ENCODE peak calls at places on chromosome 2, in five cellular contexts. One of them, this sample, is unnamed.

GRCh38 chr2:181116251-181116650 is 135.8 kb downstream of the UBE2E3 start:
- DNase-seq in testis: no peak
- DNase-seq in astrocyte of the spinal cord: no peak
- DNase-seq in thyroid gland: no peak
- DNase-seq in ovary: no peak
- DNase-seq in this sample: no peak

GRCh38 chr2:156505696-156506095 is 69.5 kb downstream of the GPD2 start:
- DNase-seq in ovary: no peak
- DNase-seq in testis: no peak
- DNase-seq in astrocyte of the spinal cord: no peak
- DNase-seq in thyroid gland: no peak
- DNase-seq in this sample: no peak

GRCh38 chr2:237939251-237939650 is 27.6 kb upstream of the UBE2F start:
- DNase-seq in ovary: no peak
- DNase-seq in astrocyte of the spinal cord: no peak
- DNase-seq in thyroid gland: no peak
- DNase-seq in testis: no peak
- DNase-seq in this sample: no peak

GRCh38 chr2:96802281-96802595 is 13.8 kb upstream of the CNNM3 start:
- DNase-seq in thyroid gland: no peak
- DNase-seq in testis: no peak
- DNase-seq in ovary: no peak
- DNase-seq in astrocyte of the spinal cord: no peak
- DNase-seq in this sample: no peak

GRCh38 chr2:158290225-158290624 is 166.3 kb downstream of the CCDC148 start:
- DNase-seq in testis: no peak
- DNase-seq in astrocyte of the spinal cord: no peak
- DNase-seq in ovary: no peak
- DNase-seq in thyroid gland: no peak
- DNase-seq in this sample: no peak

GRCh38 chr2:10241641-10242430 is 60.9 kb upstream of the HPCAL1 start:
- DNase-seq in testis: no peak
- DNase-seq in astrocyte of the spinal cord: no peak
- DNase-seq in thyroid gland: no peak
- DNase-seq in ovary: no peak
- DNase-seq in this sample: no peak

GRCh38 chr2:222733846-222734689 is 62.6 kb downstream of the MOGAT1 start:
- DNase-seq in ovary: no peak
- DNase-seq in thyroid gland: no peak
- DNase-seq in testis: peak
- DNase-seq in astrocyte of the spinal cord: no peak
- DNase-seq in this sample: peak

GRCh38 chr2:169232551-169233154 is 129.7 kb downstream of the LRP2 start:
- DNase-seq in ovary: no peak
- DNase-seq in thyroid gland: no peak
- DNase-seq in astrocyte of the spinal cord: no peak
- DNase-seq in testis: no peak
- DNase-seq in this sample: no peak

GRCh38 chr2:43169987-43170732 is 56.2 kb downstream of the ZFP36L2 start:
- DNase-seq in astrocyte of the spinal cord: no peak
- DNase-seq in testis: no peak
- DNase-seq in ovary: no peak
- DNase-seq in thyroid gland: no peak
- DNase-seq in this sample: no peak

GRCh38 chr2:207113403-207113802 is 52.3 kb downstream of the KLF7 start:
- DNase-seq in ovary: no peak
- DNase-seq in testis: no peak
- DNase-seq in astrocyte of the spinal cord: no peak
- DNase-seq in thyroid gland: no peak
- DNase-seq in this sample: no peak

GRCh38 chr2:80030135-80030534 is 274.4 kb downstream of the LRRTM1 start:
- DNase-seq in thyroid gland: no peak
- DNase-seq in testis: no peak
- DNase-seq in astrocyte of the spinal cord: no peak
- DNase-seq in ovary: no peak
- DNase-seq in this sample: no peak

GRCh38 chr2:112181571-112182290 is 43.5 kb downstream of the FBLN7 start:
- DNase-seq in thyroid gland: peak
- DNase-seq in ovary: no peak
- DNase-seq in astrocyte of the spinal cord: no peak
- DNase-seq in testis: no peak
- DNase-seq in this sample: no peak

GRCh38 chr2:215692387-215693079 is 256.7 kb upstream of the FN1 start:
- DNase-seq in astrocyte of the spinal cord: peak
- DNase-seq in testis: no peak
- DNase-seq in thyroid gland: no peak
- DNase-seq in ovary: no peak
- DNase-seq in this sample: peak

GRCh38 chr2:9234680-9235387 is 28.2 kb downstream of the ASAP2 start:
- DNase-seq in astrocyte of the spinal cord: peak
- DNase-seq in thyroid gland: peak
- DNase-seq in testis: no peak
- DNase-seq in ovary: no peak
- DNase-seq in this sample: peak

GRCh38 chr2:9145109-9145751 is 61.4 kb upstream of the ASAP2 start:
- DNase-seq in testis: no peak
- DNase-seq in thyroid gland: peak
- DNase-seq in astrocyte of the spinal cord: peak
- DNase-seq in ovary: no peak
- DNase-seq in this sample: peak

GRCh38 chr2:11103984-11104793 is 51.1 kb upstream of the SLC66A3 start:
- DNase-seq in testis: peak
- DNase-seq in ovary: no peak
- DNase-seq in thyroid gland: no peak
- DNase-seq in astrocyte of the spinal cord: no peak
- DNase-seq in this sample: no peak

GRCh38 chr2:171490577-171490976 is 31.7 kb upstream of the CYBRD1 start:
- DNase-seq in ovary: no peak
- DNase-seq in testis: no peak
- DNase-seq in thyroid gland: no peak
- DNase-seq in astrocyte of the spinal cord: no peak
- DNase-seq in this sample: no peak

GRCh38 chr2:74552914-74553811 is 579 bp downstream of the LOXL3 start:
- DNase-seq in astrocyte of the spinal cord: no peak
- DNase-seq in ovary: peak
- DNase-seq in testis: peak
- DNase-seq in thyroid gland: peak
- DNase-seq in this sample: no peak

GRCh38 chr2:20089715-20090464 is 38.5 kb upstream of the LAPTM4A start:
- DNase-seq in testis: no peak
- DNase-seq in astrocyte of the spinal cord: no peak
- DNase-seq in ovary: no peak
- DNase-seq in thyroid gland: no peak
- DNase-seq in this sample: no peak

GRCh38 chr2:240499309-240500301 is 58.2 kb downstream of the ANKMY1 start:
- DNase-seq in astrocyte of the spinal cord: no peak
- DNase-seq in thyroid gland: no peak
- DNase-seq in testis: no peak
- DNase-seq in ovary: no peak
- DNase-seq in this sample: no peak

GRCh38 chr2:239943991-239944441 is 81.1 kb downstream of the NDUFA10 start:
- DNase-seq in astrocyte of the spinal cord: no peak
- DNase-seq in ovary: no peak
- DNase-seq in testis: no peak
- DNase-seq in thyroid gland: no peak
- DNase-seq in this sample: no peak

GRCh38 chr2:157413342-157414035 is 30.4 kb downstream of the CYTIP start:
- DNase-seq in testis: no peak
- DNase-seq in astrocyte of the spinal cord: no peak
- DNase-seq in thyroid gland: no peak
- DNase-seq in ovary: no peak
- DNase-seq in this sample: no peak

GRCh38 chr2:111671426-111672150 is 212.4 kb downstream of the ANAPC1 start:
- DNase-seq in testis: no peak
- DNase-seq in ovary: no peak
- DNase-seq in astrocyte of the spinal cord: peak
- DNase-seq in thyroid gland: peak
- DNase-seq in this sample: no peak

GRCh38 chr2:100589527-100589926 is 26.7 kb downstream of the PDCL3 start:
- DNase-seq in testis: no peak
- DNase-seq in ovary: no peak
- DNase-seq in thyroid gland: no peak
- DNase-seq in astrocyte of the spinal cord: no peak
- DNase-seq in this sample: no peak

GRCh38 chr2:65922794-65923193 is 490.4 kb upstream of the SPRED2 start:
- DNase-seq in astrocyte of the spinal cord: no peak
- DNase-seq in thyroid gland: no peak
- DNase-seq in testis: no peak
- DNase-seq in ovary: no peak
- DNase-seq in this sample: no peak

GRCh38 chr2:43455735-43456642 is 139.8 kb downstream of the THADA start:
- DNase-seq in testis: no peak
- DNase-seq in astrocyte of the spinal cord: peak
- DNase-seq in ovary: no peak
- DNase-seq in thyroid gland: no peak
- DNase-seq in this sample: peak

GRCh38 chr2:31979966-31980365 is 30.8 kb downstream of the MEMO1 start:
- DNase-seq in testis: no peak
- DNase-seq in ovary: no peak
- DNase-seq in astrocyte of the spinal cord: no peak
- DNase-seq in thyroid gland: no peak
- DNase-seq in this sample: no peak

GRCh38 chr2:45275806-45276205 is 266.6 kb upstream of the SIX2 start:
- DNase-seq in testis: no peak
- DNase-seq in ovary: no peak
- DNase-seq in thyroid gland: no peak
- DNase-seq in astrocyte of the spinal cord: no peak
- DNase-seq in this sample: no peak

GRCh38 chr2:43251171-43251731 is 24.8 kb upstream of the ZFP36L2 start:
- DNase-seq in ovary: no peak
- DNase-seq in astrocyte of the spinal cord: peak
- DNase-seq in thyroid gland: no peak
- DNase-seq in testis: no peak
- DNase-seq in this sample: peak

GRCh38 chr2:204065571-204065970 is 129.0 kb downstream of the ICOS start:
- DNase-seq in testis: no peak
- DNase-seq in ovary: no peak
- DNase-seq in astrocyte of the spinal cord: no peak
- DNase-seq in thyroid gland: no peak
- DNase-seq in this sample: no peak

GRCh38 chr2:215540646-215541045 is 104.8 kb upstream of the FN1 start:
- DNase-seq in ovary: no peak
- DNase-seq in thyroid gland: no peak
- DNase-seq in astrocyte of the spinal cord: peak
- DNase-seq in testis: no peak
- DNase-seq in this sample: peak

GRCh38 chr2:43531251-43531650 is 64.6 kb downstream of the THADA start:
- DNase-seq in ovary: no peak
- DNase-seq in astrocyte of the spinal cord: no peak
- DNase-seq in testis: no peak
- DNase-seq in thyroid gland: no peak
- DNase-seq in this sample: no peak

GRCh38 chr2:164606557-164606956 is 14.7 kb downstream of the GRB14 start:
- DNase-seq in ovary: no peak
- DNase-seq in testis: no peak
- DNase-seq in thyroid gland: no peak
- DNase-seq in astrocyte of the spinal cord: peak
- DNase-seq in this sample: no peak

GRCh38 chr2:76684762-76685161 is 837.4 kb downstream of the LRRTM4 start:
- DNase-seq in thyroid gland: no peak
- DNase-seq in astrocyte of the spinal cord: no peak
- DNase-seq in ovary: no peak
- DNase-seq in testis: no peak
- DNase-seq in this sample: no peak

GRCh38 chr2:62102402-62102920 is 93.5 kb upstream of the B3GNT2 start:
- DNase-seq in ovary: no peak
- DNase-seq in thyroid gland: no peak
- DNase-seq in astrocyte of the spinal cord: no peak
- DNase-seq in testis: no peak
- DNase-seq in this sample: no peak

GRCh38 chr2:163878718-163879117 is 142.9 kb upstream of the FIGN start:
- DNase-seq in ovary: no peak
- DNase-seq in thyroid gland: peak
- DNase-seq in astrocyte of the spinal cord: peak
- DNase-seq in testis: peak
- DNase-seq in this sample: no peak

GRCh38 chr2:203936535-203936934 is at the start of gene ICOS:
- DNase-seq in thyroid gland: no peak
- DNase-seq in testis: no peak
- DNase-seq in astrocyte of the spinal cord: no peak
- DNase-seq in ovary: no peak
- DNase-seq in this sample: no peak

GRCh38 chr2:23588106-23588505 is 203.1 kb downstream of the KLHL29 start:
- DNase-seq in astrocyte of the spinal cord: no peak
- DNase-seq in ovary: no peak
- DNase-seq in thyroid gland: no peak
- DNase-seq in testis: no peak
- DNase-seq in this sample: no peak

GRCh38 chr2:174180165-174180724 is 68.1 kb downstream of the OLA1 start:
- DNase-seq in testis: no peak
- DNase-seq in ovary: no peak
- DNase-seq in thyroid gland: no peak
- DNase-seq in astrocyte of the spinal cord: no peak
- DNase-seq in this sample: peak
- TF ChIP-seq CTCF in testis: no peak
- TF ChIP-seq CTCF in ovary: no peak
- TF ChIP-seq CTCF in thyroid gland: peak
- TF ChIP-seq CTCF in astrocyte of the spinal cord: peak
- TF ChIP-seq CTCF in this sample: peak

GRCh38 chr2:12651661-12652060 is 65.1 kb upstream of the TRIB2 start:
- DNase-seq in astrocyte of the spinal cord: no peak
- DNase-seq in ovary: no peak
- DNase-seq in thyroid gland: no peak
- DNase-seq in testis: no peak
- DNase-seq in this sample: no peak
- TF ChIP-seq CTCF in astrocyte of the spinal cord: no peak
- TF ChIP-seq CTCF in ovary: no peak
- TF ChIP-seq CTCF in thyroid gland: no peak
- TF ChIP-seq CTCF in testis: no peak
- TF ChIP-seq CTCF in this sample: no peak

GRCh38 chr2:196598846-196599245 is 40.7 kb upstream of the CCDC150 start:
- DNase-seq in ovary: no peak
- DNase-seq in astrocyte of the spinal cord: no peak
- DNase-seq in testis: no peak
- DNase-seq in thyroid gland: no peak
- DNase-seq in this sample: peak

GRCh38 chr2:196598412-196598811 is 41.1 kb upstream of the CCDC150 start:
- DNase-seq in thyroid gland: no peak
- DNase-seq in ovary: no peak
- DNase-seq in astrocyte of the spinal cord: no peak
- DNase-seq in testis: no peak
- DNase-seq in this sample: no peak

GRCh38 chr2:196597531-196597930 is 42.0 kb upstream of the CCDC150 start:
- DNase-seq in ovary: no peak
- DNase-seq in thyroid gland: no peak
- DNase-seq in testis: no peak
- DNase-seq in astrocyte of the spinal cord: no peak
- DNase-seq in this sample: peak

GRCh38 chr2:196606516-196606915 is 33.0 kb upstream of the CCDC150 start:
- DNase-seq in ovary: no peak
- DNase-seq in astrocyte of the spinal cord: no peak
- DNase-seq in thyroid gland: no peak
- DNase-seq in testis: no peak
- DNase-seq in this sample: no peak

GRCh38 chr2:196601430-196602306 is 37.8 kb upstream of the CCDC150 start:
- DNase-seq in ovary: no peak
- DNase-seq in astrocyte of the spinal cord: peak
- DNase-seq in testis: no peak
- DNase-seq in thyroid gland: no peak
- DNase-seq in this sample: peak
- TF ChIP-seq CTCF in ovary: no peak
- TF ChIP-seq CTCF in astrocyte of the spinal cord: no peak
- TF ChIP-seq CTCF in testis: no peak
- TF ChIP-seq CTCF in thyroid gland: no peak
- TF ChIP-seq CTCF in this sample: peak

GRCh38 chr2:68715353-68716041 is 19.1 kb upstream of the ARHGAP25 start:
- DNase-seq in testis: peak
- DNase-seq in astrocyte of the spinal cord: peak
- DNase-seq in thyroid gland: peak
- DNase-seq in ovary: peak
- DNase-seq in this sample: peak
- TF ChIP-seq CTCF in testis: peak
- TF ChIP-seq CTCF in astrocyte of the spinal cord: peak
- TF ChIP-seq CTCF in thyroid gland: peak
- TF ChIP-seq CTCF in ovary: no peak
- TF ChIP-seq CTCF in this sample: peak